ENCODE peak calls at places on chromosomes 7 and 10, in nine cellular contexts. W, C, Z, L, O, P, U, X and E are unnamed samples.

GRCh38 chr10:29877798-29878491 is 181.4 kb downstream of the JCAD start:
- DNase-seq in W (no peak), C (no peak), Z (no peak), L (no peak), O (no peak), P (no peak), U (no peak), X (no peak), E (no peak)

GRCh38 chr7:11247545-11247944 is 273.9 kb downstream of the PHF14 start:
- DNase-seq in W (no peak), C (no peak), Z (no peak), L (no peak), O (no peak), P (no peak), U (no peak), X (no peak), E (no peak)

GRCh38 chr7:32681174-32681518 is 185.9 kb downstream of the AVL9 start:
- DNase-seq in W (no peak), C (no peak), Z (no peak), L (no peak), O (no peak), P (no peak), U (no peak), X (no peak), E (no peak)

GRCh38 chr7:93055543-93056107 is 62.2 kb downstream of the SAMD9 start:
- DNase-seq in W (no peak), C (no peak), Z (peak), L (no peak), O (peak), P (no peak), U (no peak), X (no peak), E (peak)

GRCh38 chr10:118990326-118990725 is 39.2 kb upstream of the NANOS1 start:
- DNase-seq in W (no peak), C (no peak), Z (no peak), L (no peak), O (no peak), P (no peak), U (no peak), X (no peak), E (no peak)

GRCh38 chr10:77386365-77386764 is 251.2 kb downstream of the KCNMA1 start:
- DNase-seq in W (no peak), C (no peak), Z (no peak), L (no peak), O (no peak), P (no peak), U (no peak), X (no peak), E (no peak)

GRCh38 chr7:151626422-151627115 is 106.9 kb upstream of the RHEB start:
- DNase-seq in W (no peak), C (peak), Z (peak), L (no peak), O (no peak), P (peak), U (peak), X (no peak), E (no peak)

GRCh38 chr7:94395141-94396041 is 696 bp downstream of the COL1A2 start:
- DNase-seq in W (no peak), C (peak), Z (peak), L (no peak), O (peak), P (peak), U (peak), X (no peak), E (no peak)

GRCh38 chr7:24778543-24779282 is 21.4 kb upstream of the GSDME start:
- DNase-seq in W (no peak), C (peak), Z (no peak), L (no peak), O (peak), P (no peak), U (no peak), X (no peak), E (no peak)

GRCh38 chr10:124722812-124723783 is 21.1 kb downstream of the FAM53B start:
- DNase-seq in W (peak), C (peak), Z (peak), L (no peak), O (no peak), P (peak), U (no peak), X (no peak), E (no peak)

GRCh38 chr10:101690461-101690860 is 4.5 kb downstream of the FBXW4 start:
- DNase-seq in W (no peak), C (no peak), Z (no peak), L (no peak), O (no peak), P (no peak), U (peak), X (no peak), E (no peak)

GRCh38 chr10:44279376-44279775 is 105.5 kb downstream of the CXCL12 start:
- DNase-seq in W (no peak), C (no peak), Z (no peak), L (no peak), O (no peak), P (no peak), U (no peak), X (no peak), E (no peak)

GRCh38 chr7:69643708-69644445 is 45.6 kb downstream of the AUTS2 start:
- DNase-seq in W (no peak), C (no peak), Z (no peak), L (no peak), O (no peak), P (no peak), U (peak), X (no peak), E (no peak)

GRCh38 chr7:147509859-147510542 is 1080.6 kb upstream of the C7orf33 start:
- DNase-seq in W (no peak), C (no peak), Z (no peak), L (no peak), O (peak), P (no peak), U (no peak), X (no peak), E (no peak)

GRCh38 chr10:92699518-92700272 is 9.9 kb downstream of the HHEX start:
- DNase-seq in W (no peak), C (peak), Z (peak), L (no peak), O (no peak), P (peak), U (peak), X (no peak), E (peak)

GRCh38 chr10:98460837-98461499 is 14.2 kb upstream of the HPS1 start:
- DNase-seq in W (no peak), C (no peak), Z (no peak), L (no peak), O (peak), P (peak), U (peak), X (no peak), E (no peak)

GRCh38 chr10:3814832-3815209 is 29.8 kb upstream of the KLF6 start:
- DNase-seq in W (no peak), C (no peak), Z (no peak), L (no peak), O (no peak), P (no peak), U (no peak), X (no peak), E (no peak)

GRCh38 chr10:85528318-85528652 is 838.3 kb downstream of the GRID1 start:
- DNase-seq in W (no peak), C (no peak), Z (no peak), L (no peak), O (no peak), P (no peak), U (no peak), X (no peak), E (no peak)

GRCh38 chr10:11593612-11594011 is 17.8 kb downstream of the USP6NL start:
- DNase-seq in W (no peak), C (no peak), Z (no peak), L (no peak), O (no peak), P (no peak), U (no peak), X (no peak), E (no peak)

GRCh38 chr7:105289704-105290103 is 99.0 kb downstream of the SRPK2 start:
- DNase-seq in W (no peak), C (no peak), Z (no peak), L (no peak), O (no peak), P (no peak), U (no peak), X (no peak), E (no peak)

GRCh38 chr10:84230359-84230758 is 5.0 kb upstream of the LRIT2 start:
- DNase-seq in W (no peak), C (no peak), Z (no peak), L (no peak), O (no peak), P (no peak), U (no peak), X (no peak), E (no peak)

GRCh38 chr10:128701837-128702236 is 575.6 kb upstream of the MKI67 start:
- DNase-seq in W (no peak), C (no peak), Z (no peak), L (no peak), O (no peak), P (no peak), U (no peak), X (no peak), E (no peak)

GRCh38 chr7:98797150-98797549 is 72.7 kb downstream of the TMEM130 start:
- DNase-seq in W (no peak), C (no peak), Z (peak), L (no peak), O (no peak), P (no peak), U (no peak), X (no peak), E (no peak)